ENCODE peak calls at places on chromosomes 5 and 9, in ten cellular contexts. J is lung; D is kidney; F is AG04449; K is CD8-positive, alpha-beta T cell; A is astrocyte of the spinal cord; V is H9; I is endothelial cell; N is upper lobe of right lung; C is HepG2. Q is an unnamed sample.
A peak's percentile ranks its signal among the peaks of the same experiment; 100 is the strongest.

GRCh38 chr5:66660401-66660800 is 64.2 kb downstream of the MAST4 start:
- DNase-seq in K (no peak), J (no peak), F (no peak), C (no peak), N (no peak), D (no peak), A (peak; percentile 35), V (no peak), I (no peak), Q (no peak)

GRCh38 chr5:73861313-73861978 is 235.4 kb downstream of the ARHGEF28 start:
- DNase-seq in J (no peak), I (no peak), F (no peak), V (no peak), K (no peak), A (no peak), D (no peak), N (no peak), C (peak; percentile 35), Q (no peak)

GRCh38 chr5:51632794-51633193 is 249.5 kb downstream of the ISL1 start:
- DNase-seq in V (no peak), I (no peak), A (peak; percentile 43), N (no peak), D (no peak), J (no peak), K (no peak), F (no peak), C (no peak), Q (no peak)

GRCh38 chr5:12354686-12355085 is 450.4 kb upstream of the CTNND2 start:
- DNase-seq in F (no peak), D (no peak), C (no peak), J (no peak), N (no peak), K (no peak), A (no peak), V (no peak), I (no peak), Q (no peak)

GRCh38 chr5:95760291-95761191 is 29.4 kb downstream of the RHOBTB3 start:
- DNase-seq in A (peak; percentile 96), D (no peak), K (no peak), F (peak; percentile 99), J (no peak), C (peak; percentile 71), N (no peak), I (no peak), V (no peak), Q (no peak)

GRCh38 chr5:24591426-24591825 is 53.4 kb downstream of the CDH10 start:
- DNase-seq in N (no peak), A (no peak), K (no peak), D (no peak), F (no peak), J (no peak), C (no peak), V (no peak), I (no peak), Q (no peak)

GRCh38 chr5:130720355-130720754 is 444.7 kb downstream of the HINT1 start:
- DNase-seq in F (no peak), A (peak; percentile 71), C (peak; percentile 39), N (no peak), V (no peak), I (no peak), J (no peak), K (no peak), D (no peak), Q (no peak)

GRCh38 chr5:78521455-78521854 is 127.1 kb downstream of the LHFPL2 start:
- DNase-seq in F (no peak), I (no peak), C (no peak), D (no peak), J (no peak), N (no peak), K (no peak), V (no peak), A (no peak), Q (no peak)

GRCh38 chr5:173514666-173515065 is 101.8 kb downstream of the BOD1 start:
- DNase-seq in J (no peak), K (no peak), C (no peak), I (no peak), N (no peak), F (no peak), A (no peak), V (no peak), D (no peak), Q (no peak)

GRCh38 chr5:82692826-82693225 is 384.4 kb downstream of the TMEM167A start:
- DNase-seq in I (no peak), J (no peak), F (no peak), A (no peak), V (no peak), K (no peak), D (no peak), N (no peak), C (no peak), Q (no peak)

GRCh38 chr5:124596595-124597388 is 149.6 kb downstream of the ZNF608 start:
- DNase-seq in N (no peak), J (no peak), D (no peak), I (no peak), C (peak; percentile 89), K (no peak), F (peak; percentile 87), A (peak; percentile 90), V (no peak), Q (no peak)

GRCh38 chr5:141872496-141873356 is 5.5 kb downstream of the PCDH1 start:
- DNase-seq in V (peak; percentile 63), N (peak; percentile 15), K (no peak), F (no peak), J (no peak), I (no peak), C (no peak), A (no peak), D (no peak), Q (no peak)

GRCh38 chr5:155699385-155699784 is 627.6 kb upstream of the SGCD start:
- DNase-seq in I (peak; percentile 5), D (no peak), K (no peak), F (no peak), A (no peak), N (no peak), J (no peak), V (no peak), C (no peak), Q (no peak)

GRCh38 chr9:86749530-86750275 is 197.6 kb downstream of the GAS1 start:
- DNase-seq in F (no peak), K (no peak), D (no peak), V (no peak), I (no peak), N (no peak), J (no peak), C (no peak), A (peak; percentile 46), Q (no peak)

GRCh38 chr5:14293279-14293678 is 150.1 kb downstream of the TRIO start:
- DNase-seq in K (no peak), N (no peak), D (no peak), V (no peak), C (no peak), A (no peak), I (no peak), J (no peak), F (no peak), Q (no peak)

GRCh38 chr9:129664664-129665007 is 811 bp upstream of the PRRX2 start:
- DNase-seq in D (no peak), I (no peak), A (no peak), V (no peak), J (no peak), N (no peak), K (no peak), C (no peak), F (no peak), Q (no peak)

GRCh38 chr9:36146666-36147065 is 10.1 kb downstream of the GLIPR2 start:
- DNase-seq in V (no peak), K (no peak), N (no peak), C (no peak), D (peak; percentile 65), I (no peak), F (no peak), J (no peak), A (no peak), Q (no peak)

GRCh38 chr5:108093186-108093585 is 288.7 kb downstream of the FBXL17 start:
- DNase-seq in C (no peak), K (no peak), N (no peak), A (peak; percentile 22), J (no peak), F (no peak), D (no peak), I (no peak), V (no peak), Q (no peak)

DNA sequence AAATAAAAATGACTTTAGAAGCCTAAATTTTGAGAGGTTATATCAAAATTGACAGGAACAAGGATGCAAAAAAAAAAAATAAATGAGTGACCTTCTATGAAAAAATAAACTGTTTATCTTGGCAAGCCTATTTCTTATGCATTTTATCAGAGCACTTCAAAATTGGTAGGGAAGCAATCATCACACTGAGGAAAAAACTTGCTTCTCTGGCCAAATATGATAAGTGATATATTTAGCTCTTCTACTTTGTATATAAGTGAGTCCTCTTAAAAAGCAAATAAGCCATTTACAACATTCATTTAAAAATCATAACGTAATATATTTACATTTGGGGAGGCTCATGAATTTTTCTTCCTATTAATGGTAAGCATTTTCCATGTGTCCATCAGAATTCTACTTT is 287.1 kb downstream of the FBXL17 start:
- DNase-seq in D (no peak), V (no peak), J (no peak), C (no peak), A (no peak), F (no peak), I (no peak), N (no peak), K (no peak), Q (no peak)
- TF ChIP-seq CTCF in D (no peak), V (no peak), J (no peak), C (no peak), A (no peak), F (no peak), I (no peak), N (no peak), K (no peak), Q (no peak)

GRCh38 chr5:152406082-152406481 is 1.0 kb upstream of the NMUR2 start:
- DNase-seq in F (no peak), K (no peak), N (no peak), J (no peak), C (no peak), D (no peak), I (no peak), V (no peak), A (no peak), Q (no peak)
- TF ChIP-seq CTCF in F (no peak), K (no peak), N (no peak), J (no peak), C (no peak), D (no peak), I (no peak), V (no peak), A (no peak), Q (no peak)

GRCh38 chr9:137318976-137319375 is 16.9 kb upstream of the NRARP start:
- DNase-seq in K (no peak), F (no peak), J (no peak), C (no peak), A (no peak), V (peak; percentile 74), I (peak; percentile 58), N (no peak), D (peak; percentile 84), Q (peak; percentile 36)
- TF ChIP-seq CTCF in K (no peak), F (peak; percentile 18), J (peak; percentile 5), C (peak; percentile 82), A (peak; percentile 44), V (peak; percentile 48), I (no peak), N (peak; percentile 41), D (no peak), Q (peak; percentile 49)

DNA sequence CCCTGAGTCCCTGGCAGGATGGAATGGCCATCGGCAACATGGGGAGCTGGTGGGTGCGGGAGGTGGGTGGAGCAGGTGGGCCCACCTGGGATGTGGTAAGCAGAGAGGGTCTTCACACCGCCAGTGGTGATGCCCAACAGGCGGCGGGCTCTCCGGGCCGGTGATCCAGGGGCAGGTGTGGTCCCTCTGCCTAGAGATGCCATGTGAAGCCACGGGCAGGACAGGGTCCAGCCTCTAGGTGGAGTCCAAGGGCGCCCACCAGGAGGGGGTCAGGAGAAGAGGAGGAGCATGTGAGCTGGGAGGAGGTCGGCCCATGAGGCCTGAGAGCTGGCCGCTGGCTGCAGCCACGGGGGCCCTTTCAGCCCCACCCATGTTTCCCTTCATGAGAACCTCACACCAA is 221.1 kb downstream of the FANCC start:
- DNase-seq in K (no peak), D (peak; percentile 67), F (no peak), J (no peak), C (no peak), I (no peak), N (no peak), A (no peak), V (peak; percentile 56), Q (no peak)
- TF ChIP-seq CTCF in K (no peak), D (no peak), F (no peak), J (no peak), C (no peak), I (no peak), N (no peak), A (peak; percentile 4), V (peak; percentile 34), Q (no peak)